ENCODE peak calls at places on chromosomes 13 and 19, in five cellular contexts. D is WERI-Rb-1, K is progenitor cell of endocrine pancreas, R is cardiac fibroblast, G is BJ. Y is an unnamed sample.

GRCh38 chr19:50796128-50796633 is 6.0 kb downstream of the ACP4 start:
- DNase-seq in G (no peak), D (peak), R (no peak), K (no peak), Y (no peak)

GRCh38 chr13:93715866-93716265 is 489.3 kb downstream of the GPC6 start:
- DNase-seq in G (no peak), K (no peak), R (no peak), D (no peak), Y (no peak)

GRCh38 chr13:69324109-69324886 is 783.3 kb upstream of the ATXN8OS start:
- DNase-seq in G (no peak), R (no peak), D (no peak), K (no peak), Y (no peak)

GRCh38 chr19:6215701-6216235 is 64.0 kb downstream of the MLLT1 start:
- DNase-seq in R (no peak), K (no peak), G (no peak), D (no peak), Y (no peak)

GRCh38 chr13:108575430-108575829 is 54.0 kb upstream of the MYO16 start:
- DNase-seq in D (no peak), R (no peak), G (no peak), K (no peak), Y (no peak)

GRCh38 chr19:14114854-14115253 is 2.7 kb downstream of the PRKACA start:
- DNase-seq in D (peak), R (peak), G (no peak), K (no peak), Y (peak)

GRCh38 chr19:679418-680286 is 3.5 kb downstream of the FSTL3 start:
- DNase-seq in D (peak), K (no peak), R (peak), G (no peak), Y (peak)

GRCh38 chr13:101291216-101291615 is 125.1 kb downstream of the NALCN start:
- DNase-seq in G (no peak), D (no peak), K (no peak), R (no peak), Y (no peak)

GRCh38 chr19:55383789-55384575 is at the start of gene TMEM238:
- DNase-seq in K (peak), R (peak), G (no peak), D (peak), Y (peak)

GRCh38 chr19:41939861-41940442 is 11.7 kb upstream of the ERFL start:
- DNase-seq in K (peak), R (no peak), G (no peak), D (peak), Y (peak)

GRCh38 chr13:28805193-28805819 is 14.8 kb upstream of the MTUS2 start:
- DNase-seq in R (peak), G (no peak), K (no peak), D (peak), Y (peak)

GRCh38 chr13:56349866-56350265 is 790.9 kb upstream of the PRR20A start:
- DNase-seq in R (no peak), G (no peak), D (no peak), K (no peak), Y (no peak)

GRCh38 chr13:57569981-57570380 is 61.6 kb upstream of the PCDH17 start:
- DNase-seq in K (no peak), G (no peak), R (no peak), D (no peak), Y (no peak)

GRCh38 chr19:40613669-40614594 is 12.8 kb downstream of the LTBP4 start:
- DNase-seq in K (no peak), G (peak), R (peak), D (no peak), Y (peak)

GRCh38 chr13:106602178-106602577 is 34.2 kb upstream of the ARGLU1 start:
- DNase-seq in G (no peak), D (no peak), K (no peak), R (no peak), Y (no peak)

GRCh38 chr19:19628499-19629134 is 597 bp upstream of the LPAR2 start:
- DNase-seq in D (no peak), G (no peak), R (peak), K (peak), Y (peak)

GRCh38 chr13:44759222-44759721 is 183.1 kb upstream of the TSC22D1 start:
- DNase-seq in D (no peak), G (no peak), K (no peak), R (no peak), Y (no peak)

GRCh38 chr13:112626124-112626523 is 38.2 kb upstream of the TUBGCP3 start:
- DNase-seq in G (no peak), K (no peak), R (no peak), D (no peak), Y (no peak)

GRCh38 chr19:45499196-45500180 is 1.2 kb downstream of the PPM1N start:
- DNase-seq in D (peak), K (no peak), R (peak), G (no peak), Y (peak)

GRCh38 chr13:100673376-100673830 is 1.2 kb downstream of the TMTC4 start:
- DNase-seq in G (no peak), K (peak), R (no peak), D (peak), Y (peak)

GRCh38 chr19:56125806-56126590 is 4.9 kb upstream of the ZNF787 start:
- DNase-seq in K (no peak), D (no peak), G (no peak), R (no peak), Y (no peak)

GRCh38 chr19:45558399-45558878 is 26.2 kb downstream of the OPA3 start:
- DNase-seq in D (peak), G (no peak), R (peak), K (no peak), Y (peak)

GRCh38 chr19:10655457-10656312 is 1.5 kb downstream of the ILF3 start:
- DNase-seq in R (peak), K (no peak), G (no peak), D (peak), Y (peak)
- TF ChIP-seq CTCF in R (peak), K (no peak), G (peak), D (peak), Y (no peak)

GRCh38 chr13:65605386-65605785 is 1624.8 kb downstream of the PCDH9 start:
- DNase-seq in R (peak), K (no peak), G (no peak), D (no peak), Y (no peak)

GRCh38 chr13:65600702-65601101 is 1629.4 kb downstream of the PCDH9 start:
- DNase-seq in G (no peak), R (peak), D (no peak), K (no peak), Y (no peak)

GRCh38 chr13:65603160-65603559 is 1627.0 kb downstream of the PCDH9 start:
- DNase-seq in R (no peak), K (no peak), D (no peak), G (no peak), Y (no peak)

DNA sequence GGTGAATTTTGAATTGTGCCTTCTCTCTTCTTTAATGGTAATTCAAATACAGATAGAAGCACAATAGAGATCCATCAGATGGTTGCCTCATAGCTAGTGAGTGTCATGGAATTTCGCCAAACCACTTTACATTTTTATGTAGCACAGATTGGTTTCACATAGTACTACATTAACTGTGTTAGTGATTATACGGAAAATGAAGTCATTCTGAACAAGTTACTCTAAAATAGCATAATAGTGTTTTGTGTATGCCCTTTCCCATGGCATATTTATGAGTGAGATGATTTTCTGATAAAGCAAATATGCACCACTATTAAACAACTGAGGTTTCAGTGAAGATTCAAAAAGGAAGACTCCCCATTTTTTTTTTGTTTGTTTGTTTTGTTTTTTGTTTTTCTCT is 1623.5 kb downstream of the PCDH9 start:
- DNase-seq in R (peak), D (no peak), G (no peak), K (no peak), Y (no peak)
- TF ChIP-seq CTCF in R (no peak), D (no peak), G (no peak), K (no peak), Y (no peak)

DNA sequence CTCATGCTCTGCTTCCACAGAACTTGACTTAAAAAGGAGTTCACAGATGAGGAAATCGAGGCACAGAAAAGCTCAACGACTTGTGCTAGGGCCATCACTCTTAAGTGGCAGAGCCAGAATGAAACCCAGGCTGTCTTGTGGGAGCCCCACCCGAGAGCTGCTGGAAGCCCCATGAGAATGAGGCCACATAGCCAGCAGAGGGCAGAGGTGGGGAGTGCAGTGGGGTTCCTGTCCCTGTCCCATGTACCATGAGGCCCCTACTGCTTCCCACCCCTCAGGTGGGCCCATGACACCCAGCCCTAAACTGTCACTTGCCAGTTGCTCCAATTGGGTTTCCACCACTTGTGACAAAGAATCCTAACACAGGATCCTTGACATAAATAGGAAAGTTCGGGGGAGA is 175.9 kb downstream of the IRS2 start:
- DNase-seq in D (peak), K (no peak), G (no peak), R (peak), Y (peak)
- TF ChIP-seq CTCF in D (peak), K (peak), G (peak), R (peak), Y (no peak)

DNA sequence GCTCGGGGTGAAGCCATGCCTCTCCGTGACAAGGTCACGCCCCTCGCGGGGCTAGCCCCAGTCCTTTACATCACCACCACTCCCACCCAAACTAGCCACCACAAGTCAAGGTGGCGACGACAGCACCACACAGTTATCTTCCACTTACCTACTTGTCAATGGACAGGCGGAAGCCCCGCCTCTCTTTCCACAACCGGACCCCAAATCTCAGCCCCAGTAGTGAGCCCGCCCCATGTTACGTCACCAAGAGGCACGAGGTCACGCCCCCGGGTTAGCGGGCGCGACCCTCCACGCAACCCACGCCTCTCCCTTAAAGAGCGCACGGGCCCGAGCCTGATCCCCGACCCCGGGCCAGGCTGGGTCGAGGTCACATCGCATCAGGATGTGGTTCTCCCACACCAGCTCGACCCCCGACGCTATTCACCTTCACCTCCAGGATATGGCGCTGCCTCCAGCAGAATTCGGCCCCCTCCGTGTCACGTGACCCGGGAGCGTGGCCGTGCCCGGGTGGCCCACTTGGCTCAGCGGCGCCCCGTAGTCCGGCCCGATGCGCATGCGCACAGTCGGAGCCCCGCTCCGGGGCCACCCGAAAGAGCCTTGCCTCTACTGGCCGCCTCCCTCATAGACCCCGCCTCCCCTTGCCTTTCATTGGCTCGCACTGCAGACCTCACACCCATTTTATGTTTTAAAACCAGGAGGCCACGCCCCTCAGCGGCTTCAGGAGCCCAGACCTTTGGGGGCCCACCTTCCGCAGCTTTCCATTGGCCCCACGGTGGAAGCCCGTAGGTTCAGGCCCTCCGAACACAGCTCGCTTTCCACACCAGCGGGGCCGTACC is 18.2 kb downstream of the SYDE1 start:
- DNase-seq in D (peak), K (peak), R (peak), G (peak), Y (peak)
- TF ChIP-seq CTCF in D (no peak), K (peak), R (no peak), G (no peak), Y (no peak)

DNA sequence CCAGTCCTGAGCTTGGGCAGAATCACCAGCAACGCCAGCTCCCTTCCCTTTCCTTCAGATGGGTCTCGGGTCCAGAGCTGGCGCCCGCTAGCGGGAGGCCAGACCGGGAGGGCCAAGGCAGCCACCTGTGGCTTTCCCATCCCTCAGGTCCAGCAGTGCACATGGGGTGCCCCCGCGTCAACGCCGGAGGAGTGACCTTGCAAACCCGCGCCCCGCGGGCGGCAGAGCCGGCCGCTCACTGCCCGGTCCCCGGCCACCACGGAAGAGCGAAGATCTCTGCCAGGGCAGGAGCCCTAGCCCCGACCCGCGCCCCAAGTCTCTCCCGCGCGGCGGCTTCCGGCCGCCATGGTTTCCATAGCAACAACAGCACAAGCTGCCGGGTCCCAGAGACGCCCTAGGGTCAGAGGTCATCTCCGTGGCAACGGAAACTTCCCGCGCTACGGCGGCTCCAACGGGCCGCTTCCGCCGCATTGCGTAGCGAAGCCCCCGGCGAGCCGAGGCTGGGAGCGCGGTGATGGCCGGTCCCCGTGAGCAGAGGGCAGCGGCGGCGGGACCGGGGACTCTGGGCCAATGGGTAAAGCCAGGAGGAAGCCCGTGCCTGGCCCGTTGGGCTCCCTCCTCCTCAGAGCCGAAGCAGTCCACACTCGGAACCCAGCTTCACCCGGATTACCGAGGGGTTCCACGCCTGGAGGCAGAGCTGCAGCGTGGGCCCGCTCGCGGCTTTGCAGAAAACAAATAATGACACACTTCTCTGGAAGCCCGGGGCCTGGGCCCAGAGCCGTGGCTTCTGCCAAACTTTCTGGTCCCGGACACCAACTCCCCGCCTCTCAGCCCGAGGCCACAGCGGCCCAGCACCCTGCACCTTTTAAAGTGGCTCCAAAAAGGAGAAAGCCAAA is 7.4 kb downstream of the FGF14 start:
- DNase-seq in R (peak), D (peak), K (peak), G (peak), Y (peak)
- TF ChIP-seq CTCF in R (no peak), D (peak), K (peak), G (peak), Y (no peak)

Y was measured in nephron progenitor cell.